ENCODE peak calls at places on chromosomes 7 and 10, in six cellular contexts. T is GM10248, H is Peyer's patch, M is retinal pigment epithelial cell, Z is GM13976, V is right atrium auricular region. K is an unnamed sample.

GRCh38 chr7:30348083-30348560 is 63.7 kb downstream of the ZNRF2 start:
- DNase-seq in M (peak; percentile 59), H (peak; percentile 54), T (peak; percentile 48), V (no peak), Z (peak; percentile 42), K (no peak)

GRCh38 chr7:90345548-90346319 is 782 bp upstream of the GTPBP10 start:
- DNase-seq in H (no peak), T (peak; percentile 13), V (no peak), M (no peak), Z (peak; percentile 25), K (no peak)

GRCh38 chr7:53602817-53603418 is 567.5 kb downstream of the POM121L12 start:
- DNase-seq in M (no peak), T (no peak), H (no peak), V (no peak), Z (no peak), K (no peak)

GRCh38 chr7:104979167-104979841 is 34.7 kb upstream of the KMT2E start:
- DNase-seq in H (no peak), T (no peak), Z (no peak), M (no peak), V (no peak), K (no peak)

GRCh38 chr7:104328308-104328969 is at the start of gene LHFPL3:
- DNase-seq in V (no peak), Z (peak; percentile 26), H (no peak), T (no peak), M (no peak), K (no peak)

GRCh38 chr7:34900891-34901493 is 136.3 kb downstream of the DPY19L1 start:
- DNase-seq in Z (peak; percentile 43), M (no peak), V (no peak), H (no peak), T (peak; percentile 44), K (no peak)

GRCh38 chr7:75842836-75843446 is 29.3 kb upstream of the CCL24 start:
- DNase-seq in T (peak; percentile 62), H (no peak), V (no peak), Z (peak; percentile 64), M (peak; percentile 40), K (no peak)

GRCh38 chr7:107070710-107071109 is 26.2 kb downstream of the PRKAR2B start:
- DNase-seq in T (no peak), M (no peak), Z (no peak), V (no peak), H (no peak), K (no peak)

GRCh38 chr7:93968911-93969620 is 35.1 kb downstream of the BET1 start:
- DNase-seq in T (no peak), Z (no peak), H (no peak), M (no peak), V (no peak), K (no peak)

GRCh38 chr10:71725998-71726672 is 6.6 kb upstream of the C10orf105 start:
- DNase-seq in M (no peak), Z (peak; percentile 69), T (peak; percentile 60), H (peak; percentile 73), V (no peak), K (no peak)

GRCh38 chr10:7937315-7937945 is 117.1 kb upstream of the GATA3 start:
- DNase-seq in Z (no peak), M (no peak), V (no peak), T (no peak), H (no peak), K (no peak)

GRCh38 chr7:2037805-2038635 is 194.7 kb downstream of the MAD1L1 start:
- DNase-seq in T (no peak), Z (no peak), M (peak; percentile 85), H (no peak), V (peak; percentile 72), K (no peak)

GRCh38 chr7:256981-257646 is 32.9 kb upstream of the FOXL3 start:
- DNase-seq in V (no peak), T (no peak), H (no peak), Z (no peak), M (no peak), K (no peak)

GRCh38 chr7:149690688-149691446 is 82.5 kb downstream of the ZNF467 start:
- DNase-seq in V (peak; percentile 76), M (no peak), T (no peak), H (no peak), Z (no peak), K (no peak)

GRCh38 chr7:4774804-4775280 is 581 bp upstream of the AP5Z1 start:
- DNase-seq in H (peak; percentile 47), M (peak; percentile 22), T (peak; percentile 55), Z (peak; percentile 68), V (no peak), K (no peak)

GRCh38 chr7:136617176-136617575 is 251.3 kb upstream of the CHRM2 start:
- DNase-seq in H (no peak), T (no peak), V (no peak), Z (no peak), M (no peak), K (no peak)

GRCh38 chr10:118002581-118002980 is 44.2 kb downstream of the RAB11FIP2 start:
- DNase-seq in H (no peak), V (no peak), M (no peak), Z (no peak), T (no peak), K (no peak)

GRCh38 chr10:55019461-55019860 is 218.4 kb upstream of the PCDH15 start:
- DNase-seq in Z (no peak), T (no peak), M (peak; percentile 56), V (no peak), H (no peak), K (no peak)

GRCh38 chr7:1096156-1097119 is 8.5 kb downstream of the GPER1 start:
- DNase-seq in V (no peak), H (no peak), M (no peak), Z (no peak), T (no peak), K (no peak)

GRCh38 chr7:82678716-82679115 is 235.1 kb upstream of the CACNA2D1 start:
- DNase-seq in V (no peak), T (no peak), H (no peak), Z (no peak), M (no peak), K (no peak)

GRCh38 chr10:90218846-90219245 is 517.5 kb downstream of the KIF20B start:
- DNase-seq in Z (no peak), V (no peak), M (peak; percentile 22), T (no peak), H (no peak), K (no peak)

GRCh38 chr7:140165422-140165821 is 11.4 kb downstream of the KDM7A start:
- DNase-seq in T (no peak), H (no peak), Z (no peak), M (no peak), V (no peak), K (no peak)

GRCh38 chr10:27388761-27389399 is 115.2 kb upstream of the RAB18 start:
- DNase-seq in H (no peak), Z (no peak), T (no peak), V (peak; percentile 64), M (no peak), K (no peak)

GRCh38 chr7:44382459-44383300 is 57.3 kb upstream of the CAMK2B start:
- DNase-seq in H (no peak), T (no peak), M (no peak), Z (peak; percentile 15), V (peak; percentile 58), K (no peak)

GRCh38 chr7:48781783-48782182 is 142.6 kb upstream of the CDC14C start:
- DNase-seq in Z (no peak), T (no peak), M (no peak), V (no peak), H (no peak), K (no peak)

GRCh38 chr10:96511044-96511945 is 2.4 kb downstream of the TLL2 start:
- DNase-seq in V (no peak), Z (peak; percentile 74), M (no peak), H (no peak), T (peak; percentile 61), K (no peak)

DNA sequence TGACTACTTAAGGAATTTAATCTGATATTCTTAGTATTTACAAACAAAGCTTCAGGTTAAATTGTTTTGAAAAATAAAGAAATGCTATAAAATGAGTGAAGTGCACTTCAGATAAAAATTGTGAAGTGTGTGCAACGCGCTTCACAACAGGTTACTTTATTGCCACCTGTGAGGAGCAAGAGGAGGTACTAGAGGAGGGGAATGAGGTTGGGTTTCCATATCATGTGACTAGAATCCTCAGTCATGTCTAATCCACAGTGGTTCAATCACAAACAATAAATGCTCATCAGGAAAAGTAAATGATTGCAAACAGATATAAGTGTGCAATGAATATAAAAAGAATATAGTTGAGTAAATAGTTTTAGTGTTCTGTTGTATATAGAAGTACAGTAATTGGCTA is 34.5 kb upstream of the CD36 start:
- DNase-seq in V (no peak), M (no peak), H (no peak), T (no peak), Z (no peak), K (no peak)
- TF ChIP-seq CTCF in V (no peak), M (no peak), H (no peak), T (no peak), Z (no peak), K (no peak)

GRCh38 chr10:23656735-23657134 is 217.9 kb downstream of the OTUD1 start:
- DNase-seq in Z (no peak), M (no peak), V (no peak), T (no peak), H (no peak), K (no peak)
- TF ChIP-seq CTCF in Z (no peak), M (peak; percentile 77), V (no peak), T (no peak), H (peak; percentile 35), K (no peak)

DNA sequence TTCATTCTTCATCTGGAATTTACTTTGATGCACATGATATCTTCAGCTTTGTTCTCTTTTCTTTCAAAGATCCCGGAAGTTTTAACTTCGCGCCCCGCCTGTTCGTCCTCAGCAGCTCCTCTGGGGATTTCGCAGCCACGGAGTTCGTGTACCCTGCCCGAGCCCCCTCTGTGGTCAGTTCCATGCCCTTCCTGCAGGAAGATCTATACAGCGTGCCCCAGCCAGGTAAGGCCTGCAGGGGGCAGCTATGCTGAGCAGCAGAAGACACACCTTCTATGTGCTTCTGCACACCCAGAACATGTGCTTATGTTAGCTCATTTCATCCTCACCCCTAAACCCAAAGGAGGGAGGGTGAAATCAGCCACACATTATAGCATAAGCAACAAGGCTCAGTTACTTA is 79.7 kb upstream of the LYZL2 start:
- DNase-seq in H (no peak), V (no peak), T (no peak), Z (no peak), M (no peak), K (no peak)
- TF ChIP-seq CTCF in H (no peak), V (no peak), T (no peak), Z (no peak), M (peak; percentile 8), K (no peak)

GRCh38 chr7:6718124-6718523 is 11.4 kb upstream of the ZNF12 start:
- DNase-seq in H (no peak), Z (no peak), V (no peak), T (no peak), M (no peak), K (no peak)
- TF ChIP-seq CTCF in H (no peak), Z (peak; percentile 17), V (no peak), T (peak; percentile 41), M (no peak), K (no peak)